ENCODE peak calls at places on chromosomes 1 and 21, in six cellular contexts. One of them, this sample, is unnamed.

GRCh38 chr1:193629875-193630274 is 443.5 kb upstream of the B3GALT2 start:
- DNase-seq in GM23338: peak
- DNase-seq in left ventricle myocardium inferior: no peak
- DNase-seq in A549: no peak
- DNase-seq in mammary epithelial cell: no peak
- DNase-seq in heart left ventricle: no peak
- DNase-seq in this sample: no peak

GRCh38 chr1:89085781-89086180 is 20.8 kb upstream of the GBP1 start:
- DNase-seq in GM23338: no peak
- DNase-seq in left ventricle myocardium inferior: no peak
- DNase-seq in A549: no peak
- DNase-seq in mammary epithelial cell: peak
- DNase-seq in heart left ventricle: no peak
- DNase-seq in this sample: peak

GRCh38 chr1:109107785-109108184 is 6.1 kb upstream of the ELAPOR1 start:
- DNase-seq in GM23338: no peak
- DNase-seq in left ventricle myocardium inferior: no peak
- DNase-seq in A549: no peak
- DNase-seq in mammary epithelial cell: no peak
- DNase-seq in heart left ventricle: no peak
- DNase-seq in this sample: no peak

GRCh38 chr21:23541571-23541970 is 2065.7 kb downstream of the MRPL39 start:
- DNase-seq in GM23338: no peak
- DNase-seq in left ventricle myocardium inferior: no peak
- DNase-seq in A549: no peak
- DNase-seq in mammary epithelial cell: no peak
- DNase-seq in heart left ventricle: no peak
- DNase-seq in this sample: no peak

GRCh38 chr1:26210471-26210870 is 20.1 kb downstream of the CATSPER4 start:
- DNase-seq in GM23338: no peak
- DNase-seq in left ventricle myocardium inferior: no peak
- DNase-seq in A549: no peak
- DNase-seq in mammary epithelial cell: no peak
- DNase-seq in heart left ventricle: no peak
- DNase-seq in this sample: no peak

GRCh38 chr1:159172599-159173291 is 1.3 kb downstream of the CADM3 start:
- DNase-seq in GM23338: peak
- DNase-seq in left ventricle myocardium inferior: peak
- DNase-seq in A549: no peak
- DNase-seq in mammary epithelial cell: no peak
- DNase-seq in heart left ventricle: peak
- DNase-seq in this sample: no peak

GRCh38 chr1:119279441-119280415 is 88.9 kb upstream of the HAO2 start:
- DNase-seq in GM23338: no peak
- DNase-seq in left ventricle myocardium inferior: no peak
- DNase-seq in A549: peak
- DNase-seq in mammary epithelial cell: peak
- DNase-seq in heart left ventricle: no peak
- DNase-seq in this sample: peak

GRCh38 chr1:192907545-192908243 is 98.9 kb downstream of the RGS2 start:
- DNase-seq in GM23338: no peak
- DNase-seq in left ventricle myocardium inferior: no peak
- DNase-seq in A549: no peak
- DNase-seq in mammary epithelial cell: peak
- DNase-seq in heart left ventricle: no peak
- DNase-seq in this sample: peak

GRCh38 chr1:85611856-85612255 is 31.3 kb downstream of the CCN1 start:
- DNase-seq in GM23338: no peak
- DNase-seq in left ventricle myocardium inferior: no peak
- DNase-seq in A549: peak
- DNase-seq in mammary epithelial cell: peak
- DNase-seq in heart left ventricle: peak
- DNase-seq in this sample: peak

GRCh38 chr1:11072216-11072917 is 12.5 kb upstream of the SRM start:
- DNase-seq in GM23338: peak
- DNase-seq in left ventricle myocardium inferior: no peak
- DNase-seq in A549: no peak
- DNase-seq in mammary epithelial cell: no peak
- DNase-seq in heart left ventricle: no peak
- DNase-seq in this sample: no peak

GRCh38 chr1:68346192-68346808 is 103.5 kb downstream of the RPE65 start:
- DNase-seq in GM23338: peak
- DNase-seq in left ventricle myocardium inferior: no peak
- DNase-seq in A549: peak
- DNase-seq in mammary epithelial cell: peak
- DNase-seq in heart left ventricle: no peak
- DNase-seq in this sample: peak

GRCh38 chr1:37472994-37473393 is 1.4 kb upstream of the ZC3H12A start:
- DNase-seq in GM23338: no peak
- DNase-seq in left ventricle myocardium inferior: no peak
- DNase-seq in A549: no peak
- DNase-seq in mammary epithelial cell: no peak
- DNase-seq in heart left ventricle: no peak
- DNase-seq in this sample: no peak

GRCh38 chr1:44849575-44850132 is 6.6 kb upstream of the PTCH2 start:
- DNase-seq in GM23338: no peak
- DNase-seq in left ventricle myocardium inferior: no peak
- DNase-seq in A549: no peak
- DNase-seq in mammary epithelial cell: peak
- DNase-seq in heart left ventricle: no peak
- DNase-seq in this sample: no peak

GRCh38 chr1:167533851-167534300 is 15.5 kb upstream of the CD247 start:
- DNase-seq in GM23338: peak
- DNase-seq in left ventricle myocardium inferior: peak
- DNase-seq in A549: peak
- DNase-seq in mammary epithelial cell: peak
- DNase-seq in heart left ventricle: peak
- DNase-seq in this sample: peak

GRCh38 chr1:198686069-198686728 is 47.4 kb downstream of the PTPRC start:
- DNase-seq in GM23338: peak
- DNase-seq in left ventricle myocardium inferior: no peak
- DNase-seq in A549: no peak
- DNase-seq in mammary epithelial cell: peak
- DNase-seq in heart left ventricle: no peak
- DNase-seq in this sample: peak

DNA sequence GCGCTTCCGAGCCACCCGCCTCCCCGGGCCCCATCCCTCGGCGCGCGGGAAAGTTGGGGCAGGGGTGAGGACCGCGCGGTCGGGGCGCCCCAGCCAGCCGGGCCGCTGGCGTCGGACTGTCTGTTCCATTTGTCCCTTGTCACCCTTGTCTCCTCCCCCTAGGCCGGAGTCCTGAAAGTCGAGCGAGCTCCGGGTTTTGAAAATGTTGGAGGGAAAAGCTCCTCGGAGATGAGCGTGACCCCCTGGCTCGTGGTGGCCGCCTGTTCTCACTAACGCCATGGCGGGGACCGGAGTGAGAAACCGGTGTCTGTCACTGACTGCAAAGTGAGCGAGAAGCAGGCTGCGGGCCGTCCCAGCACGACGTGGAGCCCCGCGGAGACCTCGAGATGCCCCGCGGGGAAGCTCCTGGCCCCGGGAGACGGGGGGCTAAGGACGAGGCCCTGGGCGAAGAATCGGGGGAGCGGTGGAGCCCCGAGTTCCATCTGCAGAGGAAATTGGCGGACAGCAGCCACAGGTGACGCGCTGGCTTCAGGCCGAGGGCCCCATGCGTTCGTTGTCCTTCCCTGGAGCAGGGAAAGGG is 491 bp downstream of the PER3 start:
- DNase-seq in GM23338: peak
- DNase-seq in left ventricle myocardium inferior: peak
- DNase-seq in A549: no peak
- DNase-seq in mammary epithelial cell: no peak
- DNase-seq in heart left ventricle: peak
- DNase-seq in this sample: no peak
- H3K27ac ChIP-seq in GM23338: no peak
- H3K27ac ChIP-seq in left ventricle myocardium inferior: peak
- H3K27ac ChIP-seq in A549: peak
- H3K27ac ChIP-seq in mammary epithelial cell: peak
- H3K27ac ChIP-seq in heart left ventricle: peak
- H3K27ac ChIP-seq in this sample: peak

DNA sequence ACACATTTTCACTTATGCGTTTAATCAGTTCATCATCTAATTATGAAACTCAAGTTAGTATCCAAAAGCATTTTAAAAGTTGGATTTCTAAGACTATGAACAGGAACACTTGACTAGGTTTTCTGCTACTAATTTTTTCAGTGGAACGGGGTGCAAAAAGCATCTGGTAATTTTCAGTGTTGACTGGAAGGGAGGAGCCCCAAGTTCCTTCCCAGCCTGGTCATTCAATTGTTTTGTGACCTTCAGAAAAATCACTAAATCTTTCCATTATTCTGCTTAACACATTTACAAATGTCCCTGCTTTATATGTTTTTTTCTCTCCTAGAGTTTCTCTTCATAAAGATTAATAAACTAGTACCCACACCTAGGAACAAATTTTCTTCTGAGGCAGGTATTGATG is 6.0 kb upstream of the ADGRL4 start:
- DNase-seq in GM23338: no peak
- DNase-seq in left ventricle myocardium inferior: no peak
- DNase-seq in A549: no peak
- DNase-seq in mammary epithelial cell: no peak
- DNase-seq in heart left ventricle: no peak
- DNase-seq in this sample: no peak
- H3K27ac ChIP-seq in GM23338: no peak
- H3K27ac ChIP-seq in left ventricle myocardium inferior: peak
- H3K27ac ChIP-seq in A549: no peak
- H3K27ac ChIP-seq in mammary epithelial cell: no peak
- H3K27ac ChIP-seq in heart left ventricle: no peak
- H3K27ac ChIP-seq in this sample: no peak

DNA sequence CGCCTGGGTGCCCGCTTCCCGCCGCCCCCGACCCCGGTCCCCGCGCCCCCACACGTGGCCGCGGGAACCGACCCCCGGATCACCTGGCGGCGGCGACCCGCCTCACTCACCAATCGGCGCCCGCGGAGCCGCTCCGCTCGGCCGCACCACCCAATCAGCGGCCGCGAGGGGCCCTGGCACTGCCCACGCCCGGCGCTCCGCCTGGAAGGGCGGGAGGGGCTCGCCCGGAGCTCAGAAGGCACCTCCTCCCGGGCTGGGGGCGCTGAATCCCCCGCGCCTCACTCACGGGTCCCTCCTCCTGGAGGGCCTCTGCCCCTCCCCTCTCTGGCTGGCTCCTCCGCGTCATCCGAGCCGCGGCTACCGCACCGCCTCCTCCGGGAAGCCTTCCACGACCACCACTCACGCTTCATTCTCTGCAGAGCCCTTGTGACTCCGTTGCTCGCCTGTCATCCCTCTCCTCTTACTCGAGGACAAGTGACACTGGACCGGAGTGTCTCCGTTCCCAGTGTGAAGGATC is 374 bp downstream of the SH2D5 start:
- DNase-seq in GM23338: peak
- DNase-seq in left ventricle myocardium inferior: peak
- DNase-seq in A549: peak
- DNase-seq in mammary epithelial cell: peak
- DNase-seq in heart left ventricle: peak
- DNase-seq in this sample: peak
- H3K27ac ChIP-seq in GM23338: no peak
- H3K27ac ChIP-seq in left ventricle myocardium inferior: no peak
- H3K27ac ChIP-seq in A549: peak
- H3K27ac ChIP-seq in mammary epithelial cell: peak
- H3K27ac ChIP-seq in heart left ventricle: no peak
- H3K27ac ChIP-seq in this sample: peak

DNA sequence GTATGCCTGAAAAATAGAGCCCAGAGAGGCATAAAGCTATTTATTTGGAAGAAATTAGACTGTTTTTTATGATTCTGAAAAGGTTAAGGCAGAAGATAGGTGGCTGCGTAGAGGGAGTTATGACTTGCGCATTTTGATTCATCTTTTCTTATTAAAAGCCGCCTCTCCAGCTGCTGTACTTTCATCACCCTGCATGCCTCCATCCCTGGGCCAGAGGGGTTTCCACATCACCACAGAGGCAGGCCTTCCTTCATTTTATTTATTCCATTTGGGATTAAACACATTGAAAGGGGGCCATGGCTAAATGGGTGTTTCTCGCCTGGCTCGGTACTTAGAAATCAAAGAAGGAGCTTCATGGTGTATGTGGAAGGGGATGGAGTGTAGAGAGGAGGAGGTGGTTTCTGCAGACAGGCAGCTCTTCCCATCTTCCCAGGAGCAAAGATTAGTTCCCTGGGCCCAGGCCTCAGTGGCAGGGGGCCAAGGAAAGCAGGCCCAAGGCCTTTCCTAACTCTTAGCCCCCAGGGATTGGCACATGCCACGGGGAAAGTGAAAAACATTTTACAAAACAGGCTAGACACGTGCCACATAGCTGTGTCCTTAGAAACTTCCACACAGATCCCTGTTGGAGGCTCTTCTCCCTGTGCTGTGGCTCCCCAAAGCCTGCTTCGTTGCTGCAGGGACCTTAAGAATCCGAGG is 14.7 kb upstream of the RGS8 start:
- DNase-seq in GM23338: no peak
- DNase-seq in left ventricle myocardium inferior: peak
- DNase-seq in A549: no peak
- DNase-seq in mammary epithelial cell: no peak
- DNase-seq in heart left ventricle: peak
- DNase-seq in this sample: no peak
- H3K27ac ChIP-seq in GM23338: peak
- H3K27ac ChIP-seq in left ventricle myocardium inferior: peak
- H3K27ac ChIP-seq in A549: no peak
- H3K27ac ChIP-seq in mammary epithelial cell: no peak
- H3K27ac ChIP-seq in heart left ventricle: peak
- H3K27ac ChIP-seq in this sample: no peak

GRCh38 chr21:38990424-38990794 is 184.7 kb downstream of the ETS2 start:
- DNase-seq in GM23338: peak
- DNase-seq in left ventricle myocardium inferior: no peak
- DNase-seq in A549: no peak
- DNase-seq in mammary epithelial cell: no peak
- DNase-seq in heart left ventricle: no peak
- DNase-seq in this sample: no peak
- H3K27ac ChIP-seq in GM23338: no peak
- H3K27ac ChIP-seq in left ventricle myocardium inferior: peak
- H3K27ac ChIP-seq in A549: no peak
- H3K27ac ChIP-seq in mammary epithelial cell: peak
- H3K27ac ChIP-seq in heart left ventricle: peak
- H3K27ac ChIP-seq in this sample: peak

GRCh38 chr1:36349241-36349671 is 25.8 kb upstream of the EVA1B start:
- DNase-seq in GM23338: no peak
- DNase-seq in left ventricle myocardium inferior: no peak
- DNase-seq in A549: no peak
- DNase-seq in mammary epithelial cell: peak
- DNase-seq in heart left ventricle: no peak
- DNase-seq in this sample: peak

GRCh38 chr1:36351222-36351977 is 28.0 kb upstream of the EVA1B start:
- DNase-seq in GM23338: no peak
- DNase-seq in left ventricle myocardium inferior: no peak
- DNase-seq in A549: peak
- DNase-seq in mammary epithelial cell: peak
- DNase-seq in heart left ventricle: no peak
- DNase-seq in this sample: peak

GRCh38 chr1:36352141-36352909 is 28.9 kb upstream of the EVA1B start:
- DNase-seq in GM23338: no peak
- DNase-seq in left ventricle myocardium inferior: no peak
- DNase-seq in A549: no peak
- DNase-seq in mammary epithelial cell: no peak
- DNase-seq in heart left ventricle: no peak
- DNase-seq in this sample: peak

GRCh38 chr1:36350659-36351171 is 27.3 kb upstream of the EVA1B start:
- DNase-seq in GM23338: no peak
- DNase-seq in left ventricle myocardium inferior: no peak
- DNase-seq in A549: peak
- DNase-seq in mammary epithelial cell: peak
- DNase-seq in heart left ventricle: no peak
- DNase-seq in this sample: peak

GRCh38 chr1:36349839-36350238 is 26.4 kb upstream of the EVA1B start:
- DNase-seq in GM23338: no peak
- DNase-seq in left ventricle myocardium inferior: no peak
- DNase-seq in A549: no peak
- DNase-seq in mammary epithelial cell: peak
- DNase-seq in heart left ventricle: no peak
- DNase-seq in this sample: peak
- H3K27ac ChIP-seq in GM23338: no peak
- H3K27ac ChIP-seq in left ventricle myocardium inferior: peak
- H3K27ac ChIP-seq in A549: peak
- H3K27ac ChIP-seq in mammary epithelial cell: peak
- H3K27ac ChIP-seq in heart left ventricle: peak
- H3K27ac ChIP-seq in this sample: peak

This sample was measured in fibroblast of lung.